ENCODE peak calls at places on chromosome 19, in four cellular contexts. I, U, M and O are unnamed samples.
A peak's percentile ranks its signal among the peaks of the same experiment; 100 is the strongest.

GRCh38 chr19:1913781-1914577 is 8.8 kb downstream of the ADAT3 start:
- DNase-seq in I (no peak), U (no peak), M (no peak), O (no peak)

GRCh38 chr19:22945560-22945959 is 57.4 kb downstream of the ZNF728 start:
- DNase-seq in I (no peak), U (peak; percentile 11), M (peak; percentile 69), O (peak; percentile 21)

GRCh38 chr19:34428549-34429285 is 536 bp downstream of the UBA2 start:
- DNase-seq in I (no peak), U (peak; percentile 43), M (peak; percentile 43), O (peak; percentile 44)

GRCh38 chr19:38506723-38507550 is 73.4 kb downstream of the RYR1 start:
- DNase-seq in I (peak; percentile 94), U (peak; percentile 64), M (peak; percentile 95), O (peak; percentile 88)

GRCh38 chr19:37817180-37817911 is 38.0 kb upstream of the ZNF573 start:
- DNase-seq in I (peak; percentile 84), U (peak; percentile 88), M (no peak), O (peak; percentile 89)

GRCh38 chr19:53432088-53432661 is 391 bp downstream of the ZNF761 start:
- DNase-seq in I (peak; percentile 83), U (peak; percentile 37), M (peak; percentile 15), O (no peak)

GRCh38 chr19:7559102-7559501 is 23.6 kb downstream of the PNPLA6 start:
- DNase-seq in I (no peak), U (no peak), M (no peak), O (no peak)

GRCh38 chr19:51739466-51740213 is 12.0 kb downstream of the FPR1 start:
- DNase-seq in I (no peak), U (no peak), M (no peak), O (no peak)

GRCh38 chr19:23996549-23996948 is 81.9 kb downstream of the ZNF726 start:
- DNase-seq in I (no peak), U (no peak), M (peak; percentile 45), O (peak; percentile 17)

GRCh38 chr19:14378890-14379289 is 2.4 kb upstream of the ADGRE5 start:
- DNase-seq in I (no peak), U (no peak), M (no peak), O (no peak)

GRCh38 chr19:3520166-3521103 is 14.3 kb downstream of the FZR1 start:
- DNase-seq in I (no peak), U (peak; percentile 13), M (no peak), O (no peak)

GRCh38 chr19:17370026-17370587 is 7.0 kb downstream of the PLVAP start:
- DNase-seq in I (no peak), U (no peak), M (peak; percentile 85), O (peak; percentile 41)

GRCh38 chr19:33398361-33399060 is 25.0 kb downstream of the CEBPG start:
- DNase-seq in I (peak; percentile 64), U (no peak), M (no peak), O (no peak)

GRCh38 chr19:32910874-32911273 is 41.3 kb upstream of the SLC7A9 start:
- DNase-seq in I (no peak), U (no peak), M (no peak), O (no peak)

GRCh38 chr19:4866595-4867424 is 657 bp downstream of the PLIN3 start:
- DNase-seq in I (peak; percentile 93), U (peak; percentile 57), M (peak; percentile 63), O (peak; percentile 75)

DNA sequence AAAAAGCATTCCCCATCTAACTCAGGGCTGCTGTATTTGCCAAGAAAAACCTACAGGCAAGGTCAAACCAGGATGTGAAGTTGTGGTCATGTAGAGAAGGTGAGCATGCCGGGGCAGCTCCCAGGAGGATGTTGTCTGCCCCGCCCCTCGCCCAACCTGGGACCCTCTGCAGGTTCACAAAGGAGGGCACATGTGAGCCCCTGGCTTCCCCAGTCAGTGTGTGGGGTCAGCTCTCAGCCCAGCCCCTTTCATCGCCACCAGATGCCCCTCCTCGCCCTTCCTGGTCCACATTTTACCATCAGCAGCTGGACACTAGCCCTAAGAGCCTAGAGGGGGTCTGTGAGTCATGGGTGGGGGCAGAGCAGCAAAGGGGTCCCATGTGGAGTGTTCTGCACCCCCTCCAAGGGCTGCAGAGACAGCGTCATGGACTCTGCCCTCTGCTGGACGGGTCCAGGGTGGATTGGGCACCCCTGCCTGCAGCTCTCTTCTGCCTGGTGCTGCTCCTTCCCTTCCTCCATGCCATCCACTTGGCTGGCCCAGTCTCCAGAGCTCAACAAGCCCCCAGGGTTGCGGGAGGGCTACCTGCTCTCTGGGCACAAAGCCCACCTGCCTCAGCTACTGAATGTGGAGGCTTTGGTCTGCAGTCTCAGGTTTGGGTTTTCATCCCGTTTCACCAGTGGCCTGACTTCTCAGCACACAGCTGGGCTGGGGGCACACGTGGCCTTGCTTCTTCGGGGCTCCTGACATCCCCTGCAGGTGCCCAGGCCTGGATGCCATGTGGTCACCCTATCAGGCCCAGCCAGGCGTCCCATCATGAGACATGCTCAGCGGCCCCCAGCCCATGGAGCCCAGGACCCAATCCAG is 3.7 kb downstream of the PLEKHF1 start:
- DNase-seq in I (peak; percentile 78), U (no peak), M (no peak), O (no peak)
- H3K4me1 ChIP-seq in I (peaks cover 97% of the 10 kb centered on the region), U (peaks cover 9% of the 10 kb centered on the region), M (peaks cover 55% of the 10 kb centered on the region), O (peaks cover 44% of the 10 kb centered on the region)

GRCh38 chr19:6354098-6354674 is 7.1 kb upstream of the CLPP start:
- DNase-seq in I (no peak), U (no peak), M (peak; percentile 25), O (no peak)

GRCh38 chr19:6352381-6353165 is 8.8 kb upstream of the CLPP start:
- DNase-seq in I (no peak), U (no peak), M (no peak), O (no peak)

GRCh38 chr19:6350688-6351087 is 10.6 kb upstream of the CLPP start:
- DNase-seq in I (no peak), U (no peak), M (no peak), O (no peak)
- H3K4me3 ChIP-seq in I (no peak overlapping the region), U (no peak overlapping the region), M (no peak overlapping the region), O (no peak overlapping the region)

GRCh38 chr19:56866563-56866962 is 26.0 kb upstream of the PEG3 start:
- DNase-seq in I (no peak), U (no peak), M (no peak), O (no peak)
- H3K27ac ChIP-seq in I (no peak overlapping the region), U (no peak overlapping the region), M (no peak overlapping the region), O (no peak overlapping the region)

GRCh38 chr19:11098327-11098726 is 9.1 kb downstream of the LDLR start:
- DNase-seq in I (no peak), U (no peak), M (no peak), O (no peak)

GRCh38 chr19:11098861-11099260 is 9.6 kb downstream of the LDLR start:
- DNase-seq in I (no peak), U (no peak), M (no peak), O (no peak)

GRCh38 chr19:11102944-11103343 is 13.7 kb downstream of the LDLR start:
- DNase-seq in I (no peak), U (no peak), M (no peak), O (no peak)

GRCh38 chr19:11101057-11101456 is 11.8 kb downstream of the LDLR start:
- DNase-seq in I (no peak), U (no peak), M (no peak), O (no peak)

GRCh38 chr19:11100064-11100463 is 10.8 kb downstream of the LDLR start:
- DNase-seq in I (no peak), U (no peak), M (no peak), O (no peak)
- H3K4me1 ChIP-seq in I (peaks cover 35% of the 10 kb centered on the region), U (no peaks in the 10 kb centered on the region), M (peaks cover 3% of the 10 kb centered on the region), O (peaks cover 3% of the 10 kb centered on the region)

DNA sequence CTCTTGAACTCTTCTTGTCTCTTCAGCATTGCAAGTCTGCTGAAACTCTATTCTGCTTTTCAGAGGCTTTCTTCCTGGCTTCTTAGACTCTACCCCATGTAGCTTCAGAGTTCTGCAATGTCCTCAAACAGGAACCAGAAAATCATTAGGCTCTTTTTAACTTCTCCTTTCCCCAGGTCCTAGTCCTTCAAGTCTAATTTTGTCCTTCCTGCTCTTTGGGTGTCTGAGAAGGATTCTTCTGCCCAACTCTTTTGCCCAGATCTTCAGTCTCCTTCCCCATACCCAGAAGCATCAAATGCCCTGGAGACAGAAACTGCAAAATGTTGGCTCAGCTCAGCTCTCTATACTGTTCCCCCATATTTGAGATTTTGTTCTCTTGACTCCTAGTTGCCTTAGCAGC is 50.0 kb upstream of the CALM3 start:
- DNase-seq in I (no peak), U (no peak), M (no peak), O (no peak)
- H3K4me3 ChIP-seq in I (no peak overlapping the region), U (no peak overlapping the region), M (no peak overlapping the region), O (no peak overlapping the region)

DNA sequence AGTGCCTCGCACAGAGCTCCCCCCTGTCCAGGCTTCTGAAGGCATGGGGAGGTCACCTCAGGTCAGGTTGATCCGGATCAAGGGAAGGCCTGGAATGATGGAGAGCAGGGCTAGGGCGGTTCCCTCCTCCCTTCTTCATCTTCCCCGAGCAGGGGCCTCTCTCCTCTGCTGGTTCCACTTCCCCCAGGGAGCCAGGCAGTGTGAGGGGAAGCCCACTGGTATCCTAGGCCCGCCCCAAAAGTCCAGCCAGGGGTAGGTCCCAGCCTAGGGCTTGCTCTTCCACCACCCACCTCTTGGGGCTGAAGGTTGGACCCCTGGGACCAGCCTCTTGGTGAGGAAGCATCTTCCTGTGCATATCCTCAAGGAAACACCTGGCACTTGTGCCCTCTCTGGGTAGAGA is 16.4 kb upstream of the PRR19 start:
- DNase-seq in I (peak; percentile 85), U (no peak), M (peak; percentile 54), O (no peak)
- H3K27ac ChIP-seq in I (peak overlapping the region; percentile 97), U (no peak overlapping the region), M (peak overlapping the region; percentile 70), O (peak overlapping the region; percentile 90)